ENCODE peak calls at places on chromosomes 12 and 14, in four cellular contexts. O is GM12891, U is GM12878, Y is HL-60. I is an unnamed sample.

GRCh38 chr14:93239869-93240677 is 33.0 kb downstream of the UBR7 start:
- DNase-seq in O (no peak), U (no peak), Y (no peak), I (no peak)

GRCh38 chr14:69501362-69501964 is 16.9 kb downstream of the PLEKHD1 start:
- DNase-seq in U (no peak), O (no peak), Y (no peak), I (no peak)

GRCh38 chr12:20560935-20561334 is 134.2 kb upstream of the SLCO1C1 start:
- DNase-seq in U (no peak), Y (no peak), O (no peak), I (no peak)

GRCh38 chr12:52243774-52244614 is 11.0 kb downstream of the KRT7 start:
- DNase-seq in O (peak; percentile 74), U (peak; percentile 66), Y (peak; percentile 57), I (no peak)

GRCh38 chr14:33414041-33414440 is 475.4 kb downstream of the NPAS3 start:
- DNase-seq in Y (peak; percentile 60), U (peak; percentile 3), O (no peak), I (peak; percentile 47)

GRCh38 chr12:48988030-48988649 is 10.0 kb downstream of the WNT1 start:
- DNase-seq in U (no peak), Y (peak; percentile 61), O (peak; percentile 68), I (peak; percentile 79)

GRCh38 chr12:89259831-89260230 is 92.5 kb downstream of the DUSP6 start:
- DNase-seq in Y (no peak), U (no peak), O (no peak), I (no peak)

GRCh38 chr12:79326663-79327062 is 364.1 kb downstream of the PAWR start:
- DNase-seq in O (no peak), Y (no peak), U (no peak), I (no peak)

GRCh38 chr14:65173973-65174693 is 71.8 kb upstream of the MAX start:
- DNase-seq in U (no peak), Y (no peak), O (no peak), I (no peak)

GRCh38 chr14:74836251-74836957 is 39.5 kb downstream of the PROX2 start:
- DNase-seq in O (no peak), U (no peak), Y (no peak), I (no peak)

GRCh38 chr12:51056242-51056641 is 8.1 kb downstream of the LETMD1 start:
- DNase-seq in U (no peak), O (no peak), Y (peak; percentile 62), I (no peak)

GRCh38 chr14:79320561-79320960 is 890.7 kb downstream of the DIO2 start:
- DNase-seq in O (no peak), U (peak; percentile 11), Y (no peak), I (no peak)

GRCh38 chr12:14356147-14356546 is 9.3 kb upstream of the ATF7IP start:
- DNase-seq in U (no peak), O (no peak), Y (no peak), I (no peak)

GRCh38 chr12:96457191-96457930 is 32.0 kb upstream of the CFAP54 start:
- DNase-seq in U (no peak), Y (no peak), O (no peak), I (no peak)

GRCh38 chr12:132886529-132887477 is 602 bp downstream of the CHFR start:
- DNase-seq in U (no peak), O (no peak), Y (peak; percentile 14), I (no peak)

GRCh38 chr12:29578070-29578469 is 80.6 kb upstream of the OVCH1 start:
- DNase-seq in U (no peak), Y (no peak), O (no peak), I (no peak)

GRCh38 chr14:41607119-41607785 is 576 bp downstream of the LRFN5 start:
- DNase-seq in Y (no peak), O (no peak), U (no peak), I (no peak)

GRCh38 chr14:63652406-63652805 is 10.7 kb upstream of the WDR89 start:
- DNase-seq in Y (no peak), O (no peak), U (no peak), I (no peak)

GRCh38 chr14:61925043-61925442 is 162.8 kb downstream of the SNAPC1 start:
- DNase-seq in U (no peak), Y (no peak), O (no peak), I (no peak)

GRCh38 chr12:11719678-11720099 is 70.2 kb downstream of the ETV6 start:
- DNase-seq in O (no peak), U (no peak), Y (peak; percentile 75), I (no peak)

GRCh38 chr14:101635238-101636080 is 74.2 kb downstream of the DIO3 start:
- DNase-seq in Y (no peak), O (no peak), U (no peak), I (no peak)

GRCh38 chr14:65000868-65001600 is 14.3 kb downstream of the FNTB start:
- DNase-seq in O (no peak), Y (no peak), U (no peak), I (no peak)

GRCh38 chr12:59027199-59027598 is 106.9 kb upstream of the LRIG3 start:
- DNase-seq in Y (no peak), U (no peak), O (no peak), I (no peak)

GRCh38 chr14:103545219-103545914 is 16.4 kb downstream of the TRMT61A start:
- DNase-seq in Y (no peak), U (no peak), O (no peak), I (no peak)

GRCh38 chr12:82835217-82835616 is 148.5 kb downstream of the TMTC2 start:
- DNase-seq in Y (no peak), O (no peak), U (no peak), I (no peak)

GRCh38 chr12:92624236-92624635 is 78.6 kb upstream of the PLEKHG7 start:
- DNase-seq in O (no peak), U (no peak), Y (no peak), I (no peak)

GRCh38 chr14:97874394-97874793 is 1077.2 kb downstream of the VRK1 start:
- DNase-seq in Y (no peak), U (no peak), O (no peak), I (no peak)

GRCh38 chr12:81257952-81258551 is 180.2 kb downstream of the ACSS3 start:
- DNase-seq in O (no peak), Y (no peak), U (no peak), I (no peak)

GRCh38 chr12:104695453-104696148 is 238.9 kb downstream of the CHST11 start:
- DNase-seq in U (peak; percentile 73), Y (no peak), O (no peak), I (no peak)

GRCh38 chr12:62632521-62632920 is 165.9 kb downstream of the MON2 start:
- DNase-seq in U (no peak), Y (no peak), O (peak; percentile 42), I (no peak)
- TF ChIP-seq SPI1 in U (no peak), Y (no peak), O (no peak), I (no peak)

GRCh38 chr12:124321040-124321481 is 26.2 kb downstream of the RFLNA start:
- DNase-seq in U (peak; percentile 24), O (peak; percentile 79), Y (peak; percentile 60), I (peak; percentile 61)

GRCh38 chr12:124322271-124322998 is 27.5 kb downstream of the RFLNA start:
- DNase-seq in O (no peak), Y (no peak), U (no peak), I (no peak)

GRCh38 chr12:124323771-124324530 is 29.1 kb downstream of the RFLNA start:
- DNase-seq in Y (no peak), O (no peak), U (no peak), I (no peak)

GRCh38 chr12:124319368-124320050 is 24.6 kb downstream of the RFLNA start:
- DNase-seq in U (no peak), Y (no peak), O (no peak), I (no peak)

DNA sequence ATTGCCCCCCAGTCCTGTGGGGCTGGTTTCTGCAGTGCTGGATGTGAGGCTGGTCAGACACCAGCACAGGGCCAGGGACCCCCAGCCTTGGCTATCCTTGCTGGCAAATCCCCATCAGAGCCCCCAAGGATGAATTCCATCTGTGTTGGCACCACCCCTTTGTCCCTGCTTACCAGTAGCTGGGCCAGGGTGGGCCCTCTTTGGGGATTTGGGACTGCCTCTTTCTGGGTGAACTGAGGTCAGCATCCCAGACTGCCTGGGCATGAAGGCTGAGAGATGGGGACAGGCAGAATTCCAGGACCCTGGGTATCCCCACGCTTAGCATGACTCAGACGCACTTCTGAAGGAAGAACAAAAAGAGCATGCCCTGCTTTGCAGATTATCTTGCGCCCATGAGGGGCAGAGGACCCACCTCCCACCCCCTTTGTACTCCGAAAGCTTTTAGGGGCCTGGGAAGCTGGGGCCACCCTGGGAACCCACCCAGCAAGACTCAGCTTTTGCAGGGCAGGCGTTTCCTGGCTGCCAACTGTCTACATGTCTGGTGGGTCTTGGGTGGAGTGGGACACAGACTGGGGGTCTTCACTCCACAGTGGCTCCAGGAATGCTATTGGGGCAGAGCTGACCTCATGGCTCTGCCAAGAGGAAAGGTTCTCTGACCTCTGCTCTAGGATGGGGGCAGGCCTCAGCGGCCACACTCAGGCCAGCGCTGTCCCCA is 26.8 kb downstream of the RFLNA start:
- DNase-seq in Y (no peak), O (no peak), U (no peak), I (no peak)
- TF ChIP-seq SPI1 in Y (no peak), O (no peak), U (no peak), I (no peak)

GRCh38 chr12:57755454-57756372 is 810 bp downstream of the MARCHF9 start:
- DNase-seq in U (no peak), Y (no peak), O (no peak), I (peak; percentile 60)

GRCh38 chr12:57754411-57755193 is at the start of gene MARCHF9:
- DNase-seq in U (no peak), Y (peak; percentile 63), O (peak; percentile 71), I (peak; percentile 88)

GRCh38 chr12:57757771-57758170 is 2.9 kb downstream of the MARCHF9 start:
- DNase-seq in O (no peak), U (no peak), Y (no peak), I (no peak)

GRCh38 chr12:57755194-57755453 is 221 bp downstream of the MARCHF9 start:
- DNase-seq in O (no peak), U (no peak), Y (no peak), I (no peak)

GRCh38 chr12:57756406-57757341 is 1.8 kb downstream of the MARCHF9 start:
- DNase-seq in U (no peak), O (peak; percentile 64), Y (peak; percentile 67), I (peak; percentile 73)
- TF ChIP-seq SPI1 in U (no peak), O (no peak), Y (no peak), I (no peak)

DNA sequence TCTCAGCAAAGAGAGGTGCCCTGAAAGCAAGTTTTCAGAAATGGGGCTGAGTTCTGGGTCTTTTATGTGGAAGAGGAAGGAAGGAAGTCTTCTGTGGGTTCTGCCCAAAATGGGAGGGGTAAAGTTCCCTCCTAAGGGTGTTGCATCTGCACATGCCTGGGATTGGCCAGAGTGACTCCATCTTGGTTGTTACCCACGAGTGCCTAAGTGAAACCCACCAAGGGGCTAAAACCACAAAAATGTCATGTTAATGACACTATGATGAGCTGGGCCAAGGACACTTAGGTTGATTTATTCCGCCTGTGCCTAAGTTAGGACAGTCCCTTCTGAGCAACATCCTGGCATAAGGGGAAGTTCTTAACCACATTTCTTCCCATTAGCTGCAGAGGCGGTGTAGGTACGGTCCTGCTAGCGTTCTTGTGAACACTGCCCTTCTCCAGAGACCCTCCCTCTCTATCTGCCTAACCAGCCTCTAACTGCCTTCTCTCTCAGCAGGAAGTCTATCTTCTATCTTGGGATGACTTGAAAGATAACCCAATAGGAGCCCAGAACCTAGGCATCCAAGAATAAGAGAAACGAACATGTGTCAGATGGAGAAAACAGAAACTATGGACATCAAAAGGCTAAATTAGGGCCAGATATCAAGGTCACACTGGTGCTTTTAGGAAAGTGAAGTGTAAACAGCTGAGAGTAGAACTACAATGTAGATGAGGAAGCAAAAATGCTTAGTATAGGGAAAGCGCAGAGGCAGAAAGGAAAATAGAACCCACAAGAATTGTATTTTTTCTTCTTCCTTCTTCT is 104.1 kb upstream of the AMN1 start:
- DNase-seq in U (peak; percentile 73), Y (peak; percentile 89), O (no peak), I (no peak)
- TF ChIP-seq SPI1 in U (peak; percentile 1), Y (peak; percentile 58), O (no peak), I (no peak)

I was measured in K562.